ENCODE peak calls at places on chromosomes 13 and 19, in five cellular contexts. L is body of pancreas; P is adipocyte; T is naive thymus-derived CD4-positive, alpha-beta T cell; H is testis. A is an unnamed sample.

GRCh38 chr13:100508391-100508790 is 80.2 kb downstream of the GGACT start:
- DNase-seq in L (no peak), T (no peak), H (no peak), P (no peak), A (no peak)

GRCh38 chr19:10961073-10961762 is 388 bp downstream of the SMARCA4 start:
- DNase-seq in P (peak; percentile 64), L (peak; percentile 31), H (peak; percentile 53), T (no peak), A (no peak)

GRCh38 chr19:53158119-53158656 is 665 bp downstream of the ZNF347 start:
- DNase-seq in H (peak; percentile 48), P (peak; percentile 69), L (peak; percentile 31), T (no peak), A (no peak)

GRCh38 chr13:101149735-101150380 is 266.4 kb downstream of the NALCN start:
- DNase-seq in P (peak; percentile 79), L (no peak), T (no peak), H (no peak), A (peak; percentile 16)

GRCh38 chr13:113350938-113351335 is 13.0 kb downstream of the GRTP1 start:
- DNase-seq in H (no peak), T (no peak), L (no peak), P (no peak), A (no peak)

GRCh38 chr13:44768233-44768632 is 192.1 kb upstream of the TSC22D1 start:
- DNase-seq in T (peak; percentile 5), P (no peak), H (no peak), L (no peak), A (peak; percentile 48)

GRCh38 chr19:5774921-5775320 is 9.6 kb downstream of the PRR22 start:
- DNase-seq in L (no peak), H (no peak), P (no peak), T (no peak), A (no peak)

GRCh38 chr19:45778010-45778671 is 4.1 kb downstream of the DMPK start:
- DNase-seq in L (no peak), P (no peak), H (no peak), T (no peak), A (no peak)

GRCh38 chr13:76874466-76874865 is 11.7 kb downstream of the KCTD12 start:
- DNase-seq in T (no peak), L (no peak), P (no peak), H (no peak), A (no peak)

GRCh38 chr13:69324109-69324886 is 783.3 kb upstream of the ATXN8OS start:
- DNase-seq in P (peak; percentile 0), T (no peak), H (no peak), L (no peak), A (peak; percentile 8)

GRCh38 chr13:84607614-84608013 is 725.3 kb upstream of the SLITRK1 start:
- DNase-seq in L (no peak), H (peak; percentile 30), T (no peak), P (peak; percentile 84), A (peak; percentile 73)

GRCh38 chr19:23946569-23946968 is 31.9 kb downstream of the ZNF726 start:
- DNase-seq in H (no peak), T (no peak), P (peak; percentile 13), L (no peak), A (no peak)

GRCh38 chr13:39916330-39916729 is 260.9 kb downstream of the COG6 start:
- DNase-seq in L (no peak), T (no peak), H (no peak), P (peak; percentile 18), A (peak; percentile 62)

GRCh38 chr19:310141-310651 is 19.0 kb upstream of the PLPP2 start:
- DNase-seq in P (no peak), H (no peak), L (peak; percentile 23), T (no peak), A (no peak)

GRCh38 chr13:71117920-71118319 is 749.1 kb downstream of the DACH1 start:
- DNase-seq in L (no peak), P (no peak), H (no peak), T (no peak), A (no peak)

GRCh38 chr19:5947435-5947834 is 30.5 kb downstream of the RANBP3 start:
- DNase-seq in H (peak; percentile 88), L (peak; percentile 82), P (no peak), T (no peak), A (no peak)

GRCh38 chr19:35921012-35921411 is 12.9 kb upstream of the TYROBP start:
- DNase-seq in P (no peak), H (no peak), L (no peak), T (no peak), A (no peak)
- H3K4me3 ChIP-seq in P (no peak overlapping the region), H (no peak overlapping the region), L (no peak overlapping the region), T (no peak overlapping the region), A (no peak overlapping the region)

GRCh38 chr13:48492123-48493075 is 40.5 kb downstream of the RCBTB2 start:
- DNase-seq in H (peak; percentile 76), P (no peak), T (peak; percentile 74), L (peak; percentile 81), A (no peak)

GRCh38 chr13:48489003-48489402 is 43.9 kb downstream of the RCBTB2 start:
- DNase-seq in T (no peak), P (no peak), L (no peak), H (no peak), A (no peak)

GRCh38 chr13:48491423-48492122 is 41.3 kb downstream of the RCBTB2 start:
- DNase-seq in P (peak; percentile 22), L (no peak), H (no peak), T (no peak), A (no peak)

GRCh38 chr13:48489666-48490065 is 43.2 kb downstream of the RCBTB2 start:
- DNase-seq in H (no peak), T (no peak), L (no peak), P (no peak), A (no peak)

DNA sequence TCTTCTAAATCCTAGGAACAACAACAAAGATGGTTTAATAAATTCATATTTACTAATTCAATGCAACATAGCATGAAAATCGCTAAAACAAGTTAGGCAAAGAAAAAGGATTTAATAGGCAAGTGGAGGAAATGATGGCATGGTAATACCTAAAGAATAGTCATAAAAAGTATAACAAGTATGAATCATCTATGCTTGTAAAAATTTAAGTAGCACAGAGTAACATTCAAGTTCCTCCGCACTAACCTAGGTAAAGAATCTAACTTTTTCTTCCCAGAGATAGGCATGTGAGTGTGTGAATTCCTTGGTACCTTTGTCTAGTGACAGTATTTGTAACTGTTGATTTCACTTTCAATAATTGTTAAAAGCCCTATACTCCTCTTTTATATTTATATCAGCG is 42.6 kb downstream of the RCBTB2 start:
- DNase-seq in P (no peak), T (no peak), L (no peak), H (no peak), A (no peak)
- H3K4me3 ChIP-seq in P (no peak overlapping the region), T (peak overlapping the region; percentile 73), L (no peak overlapping the region), H (no peak overlapping the region), A (no peak overlapping the region)

GRCh38 chr19:47429140-47429793 is 9.9 kb upstream of the MEIS3 start:
- DNase-seq in T (no peak), P (no peak), H (no peak), L (no peak), A (no peak)
- H3K4me3 ChIP-seq in T (no peak overlapping the region), P (no peak overlapping the region), H (no peak overlapping the region), L (no peak overlapping the region), A (no peak overlapping the region)

GRCh38 chr19:16369306-16369663 is 44.7 kb downstream of the KLF2 start:
- DNase-seq in T (no peak), L (no peak), H (no peak), P (no peak), A (no peak)
- H3K4me3 ChIP-seq in T (peak overlapping the region; percentile 33), L (no peak overlapping the region), H (no peak overlapping the region), P (no peak overlapping the region), A (no peak overlapping the region)

GRCh38 chr19:17556995-17557394 is 1.5 kb downstream of the COLGALT1 start:
- DNase-seq in P (no peak), H (no peak), T (no peak), L (no peak), A (no peak)

GRCh38 chr19:17557461-17557860 is 2.0 kb downstream of the COLGALT1 start:
- DNase-seq in P (no peak), T (no peak), H (no peak), L (peak; percentile 59), A (no peak)

GRCh38 chr19:17554968-17555479 is 425 bp upstream of the COLGALT1 start:
- DNase-seq in P (no peak), L (no peak), T (no peak), H (no peak), A (no peak)

GRCh38 chr19:17555480-17555928 is at the start of gene COLGALT1:
- DNase-seq in H (peak; percentile 100), L (peak; percentile 99), T (peak; percentile 95), P (peak; percentile 100), A (peak; percentile 87)

GRCh38 chr19:17555929-17556813 is 722 bp downstream of the COLGALT1 start:
- DNase-seq in T (no peak), P (peak; percentile 63), L (peak; percentile 74), H (peak; percentile 67), A (peak; percentile 16)
- H3K4me3 ChIP-seq in T (peak overlapping the region; percentile 81), P (peak overlapping the region; percentile 91), L (peak overlapping the region; percentile 34), H (peak overlapping the region; percentile 90), A (peak overlapping the region; percentile 100)

GRCh38 chr13:108915634-108916497 is 286.5 kb downstream of the MYO16 start:
- DNase-seq in H (peak; percentile 91), L (peak; percentile 95), P (peak; percentile 93), T (no peak), A (peak; percentile 92)
- H3K4me3 ChIP-seq in H (no peak overlapping the region), L (no peak overlapping the region), P (peak overlapping the region; percentile 73), T (no peak overlapping the region), A (no peak overlapping the region)

A was measured in bronchial epithelial cell.